ENCODE peak calls at places on chromosomes 3 and 15, in six cellular contexts. P is H9, I is GM23248, L is HCT116, D is aorta, X is body of pancreas. H is an unnamed sample. For H3K27me3, H3K9me3 and H3K4me1, the result is how much of the 10 kb centered on the place peaks cover.

GRCh38 chr3:184742676-184743135 is 30.8 kb upstream of the MAGEF1 start:
- DNase-seq in I (no peak), D (no peak), P (no peak), X (no peak), L (no peak), H (no peak)

GRCh38 chr3:176816937-176817336 is 380.3 kb downstream of the TBL1XR1 start:
- DNase-seq in X (no peak), D (no peak), P (no peak), I (no peak), L (no peak), H (no peak)

GRCh38 chr15:84616235-84616634 is 15.4 kb downstream of the ZSCAN2 start:
- DNase-seq in L (no peak), D (no peak), X (peak), P (no peak), I (no peak), H (no peak)

GRCh38 chr15:66832679-66833078 is 130.6 kb downstream of the SMAD6 start:
- DNase-seq in L (no peak), D (no peak), X (no peak), P (no peak), I (peak), H (no peak)

GRCh38 chr3:62597481-62597880 is 224.1 kb upstream of the FEZF2 start:
- DNase-seq in I (no peak), D (no peak), X (no peak), P (no peak), L (no peak), H (no peak)

GRCh38 chr15:88274534-88275460 is 18.3 kb upstream of the NTRK3 start:
- DNase-seq in X (peak), I (peak), L (peak), P (peak), D (peak), H (peak)

GRCh38 chr15:51737538-51738305 is at the start of gene LYSMD2:
- DNase-seq in L (no peak), D (peak), P (peak), X (peak), I (peak), H (no peak)

GRCh38 chr3:64220161-64220560 is 5.1 kb downstream of the PRICKLE2 start:
- DNase-seq in I (peak), D (no peak), X (no peak), L (no peak), P (no peak), H (no peak)

GRCh38 chr3:12663311-12663935 is 494 bp downstream of the RAF1 start:
- DNase-seq in P (no peak), X (peak), I (peak), D (peak), L (no peak), H (no peak)

GRCh38 chr15:89492111-89492641 is 4.2 kb downstream of the RHCG start:
- DNase-seq in X (no peak), D (no peak), P (peak), L (no peak), I (peak), H (no peak)

GRCh38 chr3:30613135-30613825 is 6.9 kb downstream of the TGFBR2 start:
- DNase-seq in P (no peak), D (no peak), I (no peak), X (no peak), L (no peak), H (no peak)

GRCh38 chr3:184005981-184006507 is 11.6 kb downstream of the ABCC5 start:
- DNase-seq in P (peak), L (peak), I (peak), X (peak), D (peak), H (peak)

GRCh38 chr3:47098910-47099309 is 65.0 kb downstream of the SETD2 start:
- DNase-seq in X (no peak), L (no peak), P (no peak), D (no peak), I (peak), H (no peak)

GRCh38 chr3:172150896-172151295 is 111.5 kb downstream of the FNDC3B start:
- DNase-seq in L (no peak), D (no peak), P (no peak), X (no peak), I (no peak), H (no peak)

GRCh38 chr3:58049143-58049785 is 41.0 kb downstream of the FLNB start:
- DNase-seq in X (peak), P (peak), L (peak), D (no peak), I (peak), H (peak)

GRCh38 chr15:85890620-85890980 is 95.9 kb upstream of the KLHL25 start:
- DNase-seq in I (no peak), L (no peak), D (no peak), X (no peak), P (no peak), H (no peak)

GRCh38 chr15:92970656-92971055 is 70.5 kb downstream of the CHD2 start:
- DNase-seq in P (no peak), L (no peak), D (no peak), X (no peak), I (peak), H (no peak)

GRCh38 chr3:23900744-23901143 is 16.0 kb downstream of the NKIRAS1 start:
- DNase-seq in I (peak), D (no peak), L (no peak), P (no peak), X (no peak), H (no peak)

GRCh38 chr3:71225285-71225684 is 358.2 kb downstream of the FOXP1 start:
- DNase-seq in L (no peak), P (no peak), X (no peak), I (peak), D (no peak), H (no peak)

GRCh38 chr3:50249459-50249858 is 13.5 kb downstream of the GNAI2 start:
- DNase-seq in X (no peak), L (no peak), P (no peak), I (no peak), D (no peak), H (no peak)

GRCh38 chr15:51443282-51443914 is 101.9 kb downstream of the GLDN start:
- DNase-seq in P (no peak), L (no peak), D (no peak), X (no peak), I (no peak), H (no peak)

GRCh38 chr3:175512700-175513099 is 653.6 kb downstream of the NAALADL2 start:
- DNase-seq in D (no peak), X (no peak), L (no peak), P (no peak), I (no peak), H (peak)

GRCh38 chr3:43733459-43734384 is 43.0 kb downstream of the ABHD5 start:
- DNase-seq in D (peak), X (peak), P (peak), L (no peak), I (peak), H (no peak)

GRCh38 chr3:16064660-16065414 is 109.6 kb upstream of the GALNT15 start:
- DNase-seq in L (no peak), D (peak), I (peak), P (no peak), X (peak), H (no peak)

GRCh38 chr3:69352305-69353087 is 33.4 kb downstream of the FRMD4B start:
- DNase-seq in X (no peak), D (no peak), P (no peak), I (no peak), L (no peak), H (no peak)

GRCh38 chr15:69685524-69686452 is 233.2 kb downstream of the RPLP1 start:
- DNase-seq in P (no peak), L (no peak), X (no peak), D (no peak), I (no peak), H (no peak)

GRCh38 chr3:148999806-149000205 is 8.5 kb downstream of the GYG1 start:
- DNase-seq in L (no peak), X (no peak), P (no peak), I (no peak), D (no peak), H (no peak)

GRCh38 chr3:28388978-28389377 is 40.4 kb upstream of the AZI2 start:
- DNase-seq in I (no peak), X (no peak), D (no peak), L (no peak), P (no peak), H (no peak)

GRCh38 chr3:53009826-53010539 is 35.9 kb downstream of the SFMBT1 start:
- DNase-seq in D (no peak), I (no peak), P (no peak), L (no peak), X (no peak), H (no peak)

GRCh38 chr15:48046813-48047483 is 73.8 kb upstream of the SLC24A5 start:
- DNase-seq in X (no peak), L (no peak), D (no peak), I (no peak), P (no peak), H (peak)

GRCh38 chr3:173911446-173911845 is 513.9 kb downstream of the NLGN1 start:
- DNase-seq in D (no peak), L (no peak), X (no peak), P (no peak), I (no peak), H (peak)

GRCh38 chr15:74146277-74146800 is 16.0 kb downstream of the ISLR2 start:
- DNase-seq in L (no peak), I (no peak), P (no peak), D (no peak), X (no peak), H (no peak)

GRCh38 chr3:172098698-172099494 is 59.5 kb downstream of the FNDC3B start:
- DNase-seq in X (no peak), L (no peak), I (no peak), D (no peak), P (peak), H (no peak)

GRCh38 chr3:144921710-144922109 is 950.1 kb downstream of the DIPK2A start:
- DNase-seq in D (no peak), X (no peak), L (no peak), I (no peak), P (no peak), H (no peak)

GRCh38 chr15:61057376-61057775 is 171.7 kb downstream of the RORA start:
- DNase-seq in X (no peak), I (no peak), D (no peak), P (no peak), L (no peak), H (no peak)

GRCh38 chr15:63308947-63309346 is 31.5 kb downstream of the APH1B start:
- DNase-seq in D (no peak), L (no peak), X (no peak), I (no peak), P (no peak), H (no peak)

GRCh38 chr15:39442898-39443297 is 138.0 kb upstream of the THBS1 start:
- DNase-seq in L (no peak), D (no peak), X (no peak), I (peak), P (no peak), H (no peak)
- H3K27me3 ChIP-seq in L (under half), D (under half), X (under half), I (under half), P (under half), H (under half)

DNA sequence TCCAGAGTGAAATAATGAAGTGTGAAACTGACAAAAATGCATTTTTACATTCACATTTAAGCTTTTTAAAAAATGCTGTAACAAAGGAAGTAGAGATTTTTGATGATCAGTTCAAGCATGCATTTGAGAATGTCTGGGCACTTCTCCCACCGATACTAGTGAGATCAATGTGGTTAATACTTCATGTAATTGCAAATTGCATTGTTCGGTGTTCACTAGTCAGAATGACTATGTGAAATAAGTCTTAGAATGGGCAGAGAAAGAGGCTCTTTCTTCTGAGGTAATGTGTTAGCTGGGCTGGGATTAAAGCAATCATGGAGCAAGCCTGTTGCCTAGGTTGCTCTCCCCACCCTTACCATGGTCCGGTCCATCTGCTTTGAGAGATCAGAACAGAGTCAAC is 587.0 kb upstream of the GRM7 start:
- DNase-seq in D (no peak), L (no peak), X (no peak), P (no peak), I (no peak), H (no peak)
- H3K9me3 ChIP-seq in D (under half), L (under half), X (under half), P (under half), I (under half), H (under half)

GRCh38 chr3:141737108-141737507 is 990 bp upstream of the RNF7 start:
- DNase-seq in P (no peak), X (no peak), D (no peak), I (no peak), L (no peak), H (no peak)

GRCh38 chr3:141739731-141740130 is 1.6 kb downstream of the RNF7 start:
- DNase-seq in D (no peak), P (no peak), X (no peak), I (no peak), L (no peak), H (no peak)

GRCh38 chr3:141740349-141740748 is 2.3 kb downstream of the RNF7 start:
- DNase-seq in D (no peak), X (no peak), I (no peak), P (no peak), L (no peak), H (peak)

GRCh38 chr3:141737828-141738635 is at the start of gene RNF7:
- DNase-seq in I (peak), L (peak), X (peak), D (peak), P (peak), H (peak)

DNA sequence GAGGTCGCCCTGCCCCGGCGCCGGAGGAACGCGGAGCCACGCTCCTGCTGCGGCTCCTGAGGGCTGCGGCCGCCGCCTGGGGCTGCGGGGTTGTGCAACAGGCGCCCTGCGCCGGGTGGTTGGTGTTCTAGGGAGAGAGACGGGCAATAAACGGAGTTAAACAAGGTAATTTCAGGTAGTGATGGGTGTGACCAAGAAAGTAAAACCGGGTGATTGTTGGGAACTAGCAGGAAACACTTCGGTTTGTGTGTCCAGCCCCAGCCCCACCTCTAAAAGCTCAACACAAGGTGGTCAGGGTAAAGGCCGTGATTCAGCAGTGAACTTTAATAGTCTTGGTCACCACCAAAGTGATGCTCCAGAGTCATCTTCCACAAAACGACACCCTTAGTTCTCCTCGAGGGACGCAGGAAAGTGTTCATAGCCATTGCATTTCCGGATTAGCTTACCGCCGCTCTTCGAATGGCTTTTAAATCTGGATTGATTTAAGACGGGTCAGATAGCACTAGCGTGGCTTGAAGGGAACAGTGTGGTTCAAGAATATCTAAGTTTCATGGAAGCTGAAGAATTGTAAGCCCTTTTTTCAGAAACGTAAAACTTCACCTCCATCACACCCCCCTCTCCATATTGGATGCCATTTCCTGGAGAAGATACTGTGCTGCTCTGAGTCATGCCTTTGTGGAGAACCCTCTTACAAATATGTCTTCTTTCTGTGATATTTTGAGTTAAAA is 702 bp downstream of the RNF7 start:
- DNase-seq in L (no peak), X (no peak), I (peak), D (no peak), P (no peak), H (no peak)
- H3K4me1 ChIP-seq in L (under half), X (under half), I (under half), D (under half), P (under half), H (under half)

DNA sequence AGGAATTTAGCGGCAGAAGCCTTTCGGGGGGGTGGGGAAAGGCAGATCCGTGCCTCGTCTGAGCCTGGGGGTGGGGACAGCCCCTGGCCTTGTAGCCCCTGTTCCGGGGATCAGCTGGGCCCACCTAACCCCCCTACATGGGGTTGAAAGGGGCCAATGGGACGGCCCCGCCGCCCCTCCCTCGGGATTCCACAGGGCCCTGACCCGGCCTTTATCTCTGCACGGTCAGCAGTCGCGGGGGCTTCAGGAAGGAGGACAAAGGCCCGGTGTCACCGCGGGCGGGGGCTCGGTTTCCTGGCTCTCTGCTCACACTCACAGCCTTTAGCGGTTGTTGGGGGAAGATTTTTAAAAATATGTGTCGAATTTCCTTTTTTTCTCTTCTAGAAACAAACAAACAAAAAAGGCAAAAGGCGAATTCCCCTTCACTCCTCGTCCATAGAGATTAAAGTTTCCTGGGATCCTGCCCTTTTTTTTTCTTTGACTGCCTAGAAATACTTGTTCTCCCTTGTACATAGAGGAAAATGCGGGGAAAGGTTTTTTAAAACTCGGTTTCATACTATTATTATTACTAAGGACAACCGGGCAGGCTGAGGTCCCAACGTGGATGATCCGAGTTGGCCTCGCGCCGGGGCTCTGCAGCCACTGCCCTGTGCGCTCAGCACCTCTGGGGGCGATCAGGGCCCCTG is 7.9 kb downstream of the FOXL2 start:
- DNase-seq in X (no peak), I (no peak), D (no peak), L (no peak), P (no peak), H (no peak)
- H3K27me3 ChIP-seq in X (half or more), I (under half), D (under half), L (under half), P (half or more), H (under half)

GRCh38 chr15:25597576-25597975 is 158.8 kb upstream of the UBE3A start:
- DNase-seq in L (no peak), X (no peak), I (no peak), P (no peak), D (no peak), H (no peak)

GRCh38 chr15:25600751-25601150 is 161.9 kb upstream of the UBE3A start:
- DNase-seq in D (no peak), P (no peak), L (no peak), I (peak), X (no peak), H (no peak)

DNA sequence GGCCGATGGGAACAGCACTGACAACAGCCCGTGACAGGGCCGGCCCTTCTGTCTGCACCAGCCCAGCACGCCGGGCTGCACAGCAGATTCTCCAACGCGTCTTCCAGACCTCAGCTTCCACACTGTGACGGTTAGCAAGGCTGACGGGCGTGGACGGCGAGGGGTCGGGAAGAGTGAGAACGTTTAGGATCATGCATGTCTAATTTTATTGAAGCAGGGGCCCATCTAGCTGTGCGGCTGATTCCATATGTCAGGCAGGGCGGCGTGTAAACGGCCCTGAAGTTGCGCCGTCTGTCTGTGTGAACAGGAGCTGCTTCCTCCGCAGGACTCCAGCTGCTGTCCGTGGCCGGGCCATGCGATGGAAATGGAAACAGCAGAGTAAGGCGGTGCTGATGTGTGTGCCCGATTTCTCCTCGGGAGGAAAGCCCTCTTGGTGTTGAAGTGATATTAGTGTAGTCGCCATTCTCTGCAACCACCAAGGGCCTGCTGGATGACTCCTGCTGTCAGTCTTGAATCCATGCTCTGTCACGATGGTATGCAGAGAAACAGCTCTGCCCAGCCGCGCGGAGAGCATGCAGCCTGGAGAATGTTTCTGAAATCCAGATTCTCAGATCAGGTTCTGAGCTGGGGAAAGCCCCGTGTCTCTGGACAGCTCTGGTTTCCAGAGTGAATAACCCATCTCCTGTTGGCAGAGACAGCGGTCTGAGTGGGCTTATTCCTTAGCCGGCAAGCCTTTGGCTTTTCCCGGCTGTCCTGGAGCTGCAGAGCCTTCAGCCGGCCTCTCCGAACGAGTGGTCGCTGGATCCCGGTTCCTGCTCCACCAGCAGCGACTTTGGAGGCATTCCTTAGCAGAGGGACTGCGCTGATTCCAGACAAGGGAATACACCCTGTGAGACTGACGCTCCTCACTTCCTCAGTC is 158.1 kb upstream of the UBE3A start:
- DNase-seq in L (no peak), P (no peak), D (no peak), X (no peak), I (peak), H (no peak)
- H3K9me3 ChIP-seq in L (under half), P (under half), D (under half), X (under half), I (under half), H (under half)

DNA sequence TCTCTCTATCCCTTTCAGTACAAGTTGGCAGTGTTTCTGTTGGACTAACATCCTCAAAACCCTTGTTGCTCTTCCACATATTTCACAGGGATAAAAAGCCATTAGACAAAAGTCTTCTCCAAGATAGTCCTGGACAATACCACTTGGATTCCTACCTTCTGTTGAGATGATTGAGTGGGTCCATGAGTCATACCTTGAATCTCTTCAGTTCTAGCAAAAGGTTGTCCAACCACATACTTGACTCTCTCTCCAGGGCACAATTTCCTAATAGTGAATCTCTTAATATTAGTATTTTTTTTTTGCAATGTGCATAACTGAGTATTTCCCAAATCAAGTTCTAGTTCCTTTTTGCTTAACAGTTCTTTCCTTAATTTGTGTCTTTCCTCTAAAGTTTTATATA is 68.5 kb upstream of the NEO1 start:
- DNase-seq in L (no peak), X (no peak), P (no peak), D (no peak), I (no peak), H (no peak)
- H3K4me1 ChIP-seq in L (under half), X (under half), P (under half), D (under half), I (under half), H (under half)

GRCh38 chr15:94229591-94230365 is 1.6 kb upstream of the MCTP2 start:
- DNase-seq in L (no peak), X (no peak), D (no peak), P (no peak), I (no peak), H (no peak)
- H3K27me3 ChIP-seq in L (under half), X (under half), D (under half), P (under half), I (under half), H (under half)

H was measured in HAP-1.